ENCODE peak calls at places on chromosome 19, in four cellular contexts. R is GM12878, A is K562, O is HL-60. C is an unnamed sample.

GRCh38 chr19:6521718-6522646 is 8.8 kb upstream of the TNFSF9 start:
- DNase-seq in O (no peak), R (peak), A (peak), C (no peak)

GRCh38 chr19:6754653-6755463 is 12.4 kb downstream of the SH2D3A start:
- DNase-seq in O (no peak), R (no peak), A (no peak), C (no peak)

GRCh38 chr19:625257-625656 is 8.1 kb downstream of the POLRMT start:
- DNase-seq in A (no peak), R (no peak), O (no peak), C (no peak)

GRCh38 chr19:23887642-23888041 is 27.0 kb upstream of the ZNF726 start:
- DNase-seq in R (no peak), O (no peak), A (no peak), C (no peak)

GRCh38 chr19:40667602-40668001 is 22.8 kb downstream of the NUMBL start:
- DNase-seq in O (no peak), A (no peak), R (no peak), C (no peak)

GRCh38 chr19:42201489-42202289 is 15.8 kb downstream of the DEDD2 start:
- DNase-seq in A (no peak), R (peak), O (peak), C (peak)

GRCh38 chr19:38265213-38265861 is 964 bp downstream of the SPINT2 start:
- DNase-seq in O (no peak), A (no peak), R (no peak), C (no peak)

GRCh38 chr19:42284066-42284501 is 15.0 kb downstream of the CIC start:
- DNase-seq in A (peak), O (peak), R (no peak), C (peak)

GRCh38 chr19:737591-738093 is 13.3 kb upstream of the MISP start:
- DNase-seq in A (peak), O (peak), R (no peak), C (peak)

GRCh38 chr19:51503891-51504290 is 2.3 kb upstream of the SIGLEC12 start:
- DNase-seq in O (peak), R (no peak), A (no peak), C (no peak)
- TF ChIP-seq SPI1 in O (no peak), R (no peak), A (no peak), C (no peak)

GRCh38 chr19:8194528-8195275 is 14.5 kb upstream of the CERS4 start:
- DNase-seq in A (no peak), R (no peak), O (peak), C (no peak)
- TF ChIP-seq SPI1 in A (no peak), R (no peak), O (no peak), C (peak)

GRCh38 chr19:11736696-11737095 is 2.0 kb downstream of the ZNF823 start:
- DNase-seq in O (peak), A (peak), R (peak), C (peak)
- TF ChIP-seq SPI1 in O (no peak), A (no peak), R (peak), C (no peak)

DNA sequence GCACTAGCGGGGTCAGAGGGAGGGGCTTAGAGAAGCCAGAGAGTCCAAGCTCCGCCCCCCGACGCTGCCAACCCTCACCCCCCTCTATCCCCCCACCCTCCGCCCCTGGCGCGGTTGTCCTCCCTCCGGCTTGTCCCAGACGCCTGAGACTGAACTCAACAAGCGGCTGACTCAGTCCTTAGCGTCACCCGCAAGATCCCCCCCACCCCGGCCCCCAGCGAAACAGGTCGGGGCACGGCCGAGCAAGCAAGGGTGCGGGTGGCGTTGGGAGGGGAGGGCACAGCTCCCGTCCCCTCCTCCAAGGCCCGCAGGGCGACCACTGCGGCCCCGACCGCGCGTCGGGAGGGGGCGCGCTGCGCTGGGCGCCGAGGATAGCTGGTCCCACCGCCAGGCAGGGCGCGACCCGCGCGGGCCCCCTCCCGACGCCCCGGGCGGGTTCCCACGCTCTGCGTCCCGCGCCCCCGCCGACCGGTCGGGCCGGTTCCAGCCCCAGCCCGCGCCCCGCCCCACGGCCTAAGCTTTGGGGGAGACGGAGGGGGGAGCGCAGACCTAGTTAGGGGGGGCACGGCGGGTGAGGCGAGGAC is 5.3 kb downstream of the NOTCH3 start:
- DNase-seq in O (no peak), A (peak), R (no peak), C (no peak)
- TF ChIP-seq SPI1 in O (no peak), A (no peak), R (no peak), C (no peak)

GRCh38 chr19:3641515-3642269 is 15.1 kb upstream of the CACTIN start:
- DNase-seq in A (no peak), O (no peak), R (no peak), C (no peak)
- TF ChIP-seq SPI1 in A (no peak), O (no peak), R (no peak), C (no peak)

GRCh38 chr19:12603714-12604113 is 6.9 kb downstream of the ZNF490 start:
- DNase-seq in R (peak), A (no peak), O (no peak), C (peak)
- TF ChIP-seq SPI1 in R (no peak), A (no peak), O (no peak), C (no peak)

GRCh38 chr19:45999653-46000121 is 4.4 kb downstream of the CCDC61 start:
- DNase-seq in O (no peak), A (peak), R (no peak), C (no peak)
- TF ChIP-seq SPI1 in O (no peak), A (peak), R (peak), C (peak)

GRCh38 chr19:10855879-10856522 is 7.8 kb downstream of the C19orf38 start:
- DNase-seq in O (peak), R (no peak), A (no peak), C (no peak)

GRCh38 chr19:10850631-10851030 is 2.4 kb downstream of the C19orf38 start:
- DNase-seq in A (no peak), O (no peak), R (no peak), C (no peak)

GRCh38 chr19:10852941-10853340 is 4.7 kb downstream of the C19orf38 start:
- DNase-seq in R (no peak), A (no peak), O (no peak), C (no peak)

GRCh38 chr19:10854350-10855089 is 6.3 kb downstream of the C19orf38 start:
- DNase-seq in R (no peak), O (no peak), A (no peak), C (no peak)

GRCh38 chr19:10852098-10852800 is 4.0 kb downstream of the C19orf38 start:
- DNase-seq in A (no peak), R (no peak), O (no peak), C (no peak)
- TF ChIP-seq SPI1 in A (no peak), R (no peak), O (no peak), C (no peak)